ENCODE peak calls at places on chromosomes 5 and 9, in seven cellular contexts. U, O, X, B, M, D and I are unnamed samples.

GRCh38 chr5:56585973-56586740 is 229.2 kb upstream of the MAP3K1 start:
- DNase-seq in M (peak), D (peak), X (peak), O (no peak), B (no peak), U (no peak), I (peak)

GRCh38 chr9:69207503-69207902 is 33.4 kb downstream of the TJP2 start:
- DNase-seq in X (no peak), O (no peak), U (no peak), B (no peak), D (no peak), M (no peak), I (no peak)

GRCh38 chr5:140806834-140807775 is at the start of gene PCDHA4:
- DNase-seq in D (peak), U (peak), B (no peak), X (no peak), O (peak), M (no peak), I (no peak)

GRCh38 chr5:74336286-74336685 is 304.2 kb downstream of the ENC1 start:
- DNase-seq in X (no peak), O (no peak), M (no peak), U (no peak), B (no peak), D (no peak), I (peak)

GRCh38 chr5:126917918-126918623 is 112.3 kb downstream of the MARCHF3 start:
- DNase-seq in U (peak), O (peak), D (no peak), X (peak), M (no peak), B (no peak), I (peak)

GRCh38 chr5:138438724-138439536 is at the start of gene REEP2:
- DNase-seq in X (peak), O (peak), U (no peak), B (no peak), D (peak), M (peak), I (peak)

GRCh38 chr9:110443146-110443877 is 105.6 kb upstream of the TXNDC8 start:
- DNase-seq in M (no peak), U (no peak), X (peak), O (no peak), B (peak), D (no peak), I (peak)

GRCh38 chr5:134651531-134651930 is 2.9 kb downstream of the SEC24A start:
- DNase-seq in D (peak), X (peak), M (no peak), O (no peak), U (no peak), B (no peak), I (no peak)

GRCh38 chr9:98256632-98257218 is 1.3 kb upstream of the TBC1D2 start:
- DNase-seq in B (no peak), M (no peak), U (peak), X (peak), O (no peak), D (no peak), I (peak)

GRCh38 chr9:17744786-17745185 is 165.9 kb downstream of the SH3GL2 start:
- DNase-seq in O (peak), U (no peak), M (no peak), B (no peak), D (no peak), X (peak), I (no peak)

GRCh38 chr5:154487541-154487940 is 9.5 kb upstream of the HAND1 start:
- DNase-seq in D (no peak), O (no peak), X (no peak), M (no peak), B (no peak), U (no peak), I (no peak)

GRCh38 chr5:121174351-121174750 is 677.3 kb upstream of the FTMT start:
- DNase-seq in M (no peak), O (no peak), B (no peak), D (no peak), U (no peak), X (no peak), I (no peak)

GRCh38 chr9:35814106-35814840 is 569 bp downstream of the HINT2 start:
- DNase-seq in B (no peak), O (peak), X (peak), D (peak), U (no peak), M (peak), I (no peak)

GRCh38 chr9:68949271-68950000 is 64.5 kb downstream of the PRKACG start:
- DNase-seq in M (peak), O (no peak), B (no peak), U (no peak), D (peak), X (peak), I (no peak)

GRCh38 chr9:38053697-38054461 is 15.1 kb downstream of the SHB start:
- DNase-seq in X (no peak), O (no peak), D (no peak), M (no peak), U (no peak), B (no peak), I (no peak)

GRCh38 chr9:137168907-137169763 is 716 bp downstream of the LRRC26 start:
- DNase-seq in B (no peak), X (peak), O (peak), M (no peak), U (peak), D (no peak), I (peak)

GRCh38 chr5:80411589-80412219 is 3.8 kb downstream of the ZFYVE16 start:
- DNase-seq in M (no peak), U (no peak), X (peak), B (no peak), D (no peak), O (no peak), I (no peak)

GRCh38 chr9:22052376-22052945 is 43.4 kb upstream of the CDKN2B start:
- DNase-seq in O (no peak), B (peak), M (no peak), U (no peak), D (no peak), X (peak), I (no peak)